ENCODE peak calls at places on chromosomes 4 and X, in four cellular contexts. One of them, this sample, is unnamed.

GRCh38 chr4:52037730-52038108 is 380 bp downstream of the SGCB start:
- DNase-seq in adrenal gland: peak; percentile 33
- DNase-seq in neural progenitor cell: peak; percentile 74
- DNase-seq in thoracic aorta: no peak
- DNase-seq in this sample: no peak

GRCh38 chr4:40003986-40004385 is 26.3 kb upstream of the PDS5A start:
- DNase-seq in adrenal gland: no peak
- DNase-seq in neural progenitor cell: no peak
- DNase-seq in thoracic aorta: no peak
- DNase-seq in this sample: no peak

GRCh38 chr4:6109842-6110560 is 90.3 kb downstream of the JAKMIP1 start:
- DNase-seq in adrenal gland: no peak
- DNase-seq in neural progenitor cell: peak; percentile 60
- DNase-seq in thoracic aorta: no peak
- DNase-seq in this sample: no peak

GRCh38 chr4:28462766-28463165 is 1602.1 kb downstream of the STIM2 start:
- DNase-seq in thoracic aorta: no peak
- DNase-seq in adrenal gland: no peak
- DNase-seq in neural progenitor cell: peak; percentile 9
- DNase-seq in this sample: no peak

GRCh38 chrX:132181364-132181763 is 37.9 kb downstream of the RAP2C start:
- DNase-seq in neural progenitor cell: no peak
- DNase-seq in thoracic aorta: no peak
- DNase-seq in adrenal gland: peak; percentile 50
- DNase-seq in this sample: no peak

GRCh38 chrX:45860450-45860849 is 659.8 kb upstream of the DIPK2B start:
- DNase-seq in neural progenitor cell: no peak
- DNase-seq in thoracic aorta: no peak
- DNase-seq in adrenal gland: no peak
- DNase-seq in this sample: no peak

GRCh38 chr4:86156526-86156925 is 203.3 kb downstream of the MAPK10 start:
- DNase-seq in neural progenitor cell: no peak
- DNase-seq in adrenal gland: no peak
- DNase-seq in thoracic aorta: no peak
- DNase-seq in this sample: no peak

GRCh38 chr4:161273607-161274006 is 890.2 kb downstream of the FSTL5 start:
- DNase-seq in thoracic aorta: no peak
- DNase-seq in neural progenitor cell: no peak
- DNase-seq in adrenal gland: no peak
- DNase-seq in this sample: no peak

GRCh38 chrX:135421932-135422809 is at the start of gene SMIM10L2A:
- DNase-seq in adrenal gland: no peak
- DNase-seq in thoracic aorta: no peak
- DNase-seq in neural progenitor cell: no peak
- DNase-seq in this sample: peak; percentile 40

GRCh38 chrX:140274761-140275525 is 229.9 kb downstream of the SOX3 start:
- DNase-seq in neural progenitor cell: peak; percentile 59
- DNase-seq in adrenal gland: no peak
- DNase-seq in thoracic aorta: no peak
- DNase-seq in this sample: no peak

GRCh38 chrX:153735274-153735673 is 10.6 kb downstream of the ABCD1 start:
- DNase-seq in neural progenitor cell: no peak
- DNase-seq in adrenal gland: no peak
- DNase-seq in thoracic aorta: no peak
- DNase-seq in this sample: no peak

GRCh38 chr4:115918149-115918548 is 804.7 kb upstream of the NDST4 start:
- DNase-seq in neural progenitor cell: no peak
- DNase-seq in thoracic aorta: no peak
- DNase-seq in adrenal gland: no peak
- DNase-seq in this sample: no peak

GRCh38 chrX:13605611-13606010 is 36.2 kb downstream of the EGFL6 start:
- DNase-seq in thoracic aorta: no peak
- DNase-seq in adrenal gland: no peak
- DNase-seq in neural progenitor cell: no peak
- DNase-seq in this sample: no peak

GRCh38 chr4:51850294-51850693 is 7.3 kb downstream of the DCUN1D4 start:
- DNase-seq in thoracic aorta: no peak
- DNase-seq in neural progenitor cell: no peak
- DNase-seq in adrenal gland: no peak
- DNase-seq in this sample: no peak

GRCh38 chrX:41273638-41274037 is 60.3 kb upstream of the DDX3X start:
- DNase-seq in thoracic aorta: no peak
- DNase-seq in neural progenitor cell: no peak
- DNase-seq in adrenal gland: no peak
- DNase-seq in this sample: no peak

GRCh38 chrX:45849261-45849660 is 648.6 kb upstream of the DIPK2B start:
- DNase-seq in adrenal gland: no peak
- DNase-seq in thoracic aorta: no peak
- DNase-seq in neural progenitor cell: peak; percentile 32
- DNase-seq in this sample: no peak

DNA sequence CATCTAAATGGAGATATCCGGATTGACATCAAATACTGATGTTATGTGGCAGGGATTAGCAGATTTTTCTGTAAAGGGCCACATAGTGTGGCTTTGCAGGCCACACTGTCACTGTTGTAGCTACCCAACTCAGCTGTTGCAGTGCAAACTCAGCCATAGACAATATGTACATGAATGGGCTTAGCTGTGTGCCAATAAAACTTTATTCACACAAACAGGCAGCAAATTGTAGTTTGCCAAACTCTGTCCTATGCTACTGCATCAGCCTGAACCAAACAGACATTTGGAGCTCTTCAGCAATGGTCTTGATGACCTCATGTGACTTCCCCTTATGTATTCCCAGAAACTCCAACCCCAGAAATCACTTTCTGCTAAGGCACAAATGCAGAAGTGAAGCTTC is 18.4 kb upstream of the TRPC5OS start:
- DNase-seq in neural progenitor cell: no peak
- DNase-seq in adrenal gland: no peak
- DNase-seq in thoracic aorta: no peak
- DNase-seq in this sample: no peak
- TF ChIP-seq CTCF in neural progenitor cell: no peak
- TF ChIP-seq CTCF in adrenal gland: no peak
- TF ChIP-seq CTCF in thoracic aorta: no peak
- TF ChIP-seq CTCF in this sample: no peak

GRCh38 chr4:156547439-156547838 is 424.2 kb downstream of the PDGFC start:
- DNase-seq in thoracic aorta: no peak
- DNase-seq in adrenal gland: no peak
- DNase-seq in neural progenitor cell: no peak
- DNase-seq in this sample: no peak
- H3K36me3 ChIP-seq in thoracic aorta: no peaks in the 10 kb centered on the region
- H3K36me3 ChIP-seq in adrenal gland: no peaks in the 10 kb centered on the region
- H3K36me3 ChIP-seq in neural progenitor cell: no peaks in the 10 kb centered on the region
- H3K36me3 ChIP-seq in this sample: no peaks in the 10 kb centered on the region

GRCh38 chrX:9804444-9804843 is 18.2 kb downstream of the SHROOM2 start:
- DNase-seq in thoracic aorta: no peak
- DNase-seq in adrenal gland: no peak
- DNase-seq in neural progenitor cell: no peak
- DNase-seq in this sample: no peak
- H3K4me3 ChIP-seq in thoracic aorta: no peak overlapping the region
- H3K4me3 ChIP-seq in adrenal gland: no peak overlapping the region
- H3K4me3 ChIP-seq in neural progenitor cell: no peak overlapping the region
- H3K4me3 ChIP-seq in this sample: no peak overlapping the region

DNA sequence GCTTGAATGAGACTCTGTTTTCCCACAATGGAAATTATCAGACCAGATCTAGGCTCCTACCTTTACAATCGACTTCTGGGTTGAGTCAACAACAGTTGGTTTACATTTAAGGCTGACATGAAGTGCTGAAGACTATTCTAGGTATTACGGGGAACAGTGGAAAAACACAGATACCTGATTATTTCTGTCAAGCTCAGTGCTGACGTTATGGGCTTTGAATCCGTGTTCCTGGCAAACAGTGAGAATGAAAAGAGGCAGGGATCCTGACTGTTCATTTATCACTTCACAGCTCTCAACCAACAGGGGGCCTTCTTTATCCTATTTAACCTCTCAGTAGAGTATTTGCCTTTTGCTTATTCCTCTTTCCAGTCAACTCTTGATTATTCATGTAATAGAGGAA is 43.1 kb downstream of the TMEM164 start:
- DNase-seq in neural progenitor cell: peak; percentile 43
- DNase-seq in thoracic aorta: no peak
- DNase-seq in adrenal gland: no peak
- DNase-seq in this sample: no peak
- TF ChIP-seq CTCF in neural progenitor cell: peak; percentile 14
- TF ChIP-seq CTCF in thoracic aorta: no peak
- TF ChIP-seq CTCF in adrenal gland: no peak
- TF ChIP-seq CTCF in this sample: no peak

GRCh38 chr4:865572-865971 is 39.6 kb upstream of the CPLX1 start:
- DNase-seq in adrenal gland: no peak
- DNase-seq in neural progenitor cell: no peak
- DNase-seq in thoracic aorta: no peak
- DNase-seq in this sample: no peak
- H3K36me3 ChIP-seq in adrenal gland: no peaks in the 10 kb centered on the region
- H3K36me3 ChIP-seq in neural progenitor cell: no peaks in the 10 kb centered on the region
- H3K36me3 ChIP-seq in thoracic aorta: peaks cover 76% of the 10 kb centered on the region
- H3K36me3 ChIP-seq in this sample: peaks cover 85% of the 10 kb centered on the region

DNA sequence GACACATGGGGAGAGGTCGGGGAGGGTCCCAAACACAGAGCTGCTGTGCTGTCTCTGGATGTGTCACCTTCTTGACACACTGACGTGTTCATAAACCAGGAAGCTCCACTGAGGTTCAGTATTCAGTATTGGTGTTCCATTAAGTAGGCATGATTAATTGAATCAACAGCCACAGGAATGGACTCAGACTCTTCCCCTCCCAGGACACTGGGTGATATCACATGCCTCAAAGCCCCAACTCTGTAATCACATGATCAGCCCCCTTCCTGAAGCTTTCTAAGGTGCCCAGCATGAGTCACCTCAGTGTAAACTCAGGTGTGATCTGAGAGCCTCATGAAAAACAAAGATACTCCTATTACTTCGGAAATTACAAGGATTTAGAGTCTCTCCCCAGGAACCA is 21.1 kb upstream of the HNRNPD start:
- DNase-seq in neural progenitor cell: no peak
- DNase-seq in adrenal gland: no peak
- DNase-seq in thoracic aorta: no peak
- DNase-seq in this sample: no peak
- H3K4me3 ChIP-seq in neural progenitor cell: no peak overlapping the region
- H3K4me3 ChIP-seq in adrenal gland: no peak overlapping the region
- H3K4me3 ChIP-seq in thoracic aorta: no peak overlapping the region
- H3K4me3 ChIP-seq in this sample: no peak overlapping the region

GRCh38 chr4:33625762-33626161 is 2618.6 kb downstream of the ARAP2 start:
- DNase-seq in thoracic aorta: no peak
- DNase-seq in neural progenitor cell: peak; percentile 6
- DNase-seq in adrenal gland: no peak
- DNase-seq in this sample: no peak
- TF ChIP-seq CTCF in thoracic aorta: no peak
- TF ChIP-seq CTCF in neural progenitor cell: peak; percentile 23
- TF ChIP-seq CTCF in adrenal gland: no peak
- TF ChIP-seq CTCF in this sample: no peak

GRCh38 chr4:1325681-1326635 is 21.1 kb upstream of the UVSSA start:
- DNase-seq in neural progenitor cell: no peak
- DNase-seq in adrenal gland: no peak
- DNase-seq in thoracic aorta: no peak
- DNase-seq in this sample: no peak
- H3K36me3 ChIP-seq in neural progenitor cell: no peaks in the 10 kb centered on the region
- H3K36me3 ChIP-seq in adrenal gland: no peaks in the 10 kb centered on the region
- H3K36me3 ChIP-seq in thoracic aorta: peaks cover 44% of the 10 kb centered on the region
- H3K36me3 ChIP-seq in this sample: peaks cover 54% of the 10 kb centered on the region

GRCh38 chr4:80201326-80202151 is 4.2 kb downstream of the PRDM8 start:
- DNase-seq in thoracic aorta: no peak
- DNase-seq in adrenal gland: no peak
- DNase-seq in neural progenitor cell: peak; percentile 68
- DNase-seq in this sample: no peak

GRCh38 chr4:80199947-80200346 is 2.6 kb downstream of the PRDM8 start:
- DNase-seq in neural progenitor cell: no peak
- DNase-seq in thoracic aorta: no peak
- DNase-seq in adrenal gland: no peak
- DNase-seq in this sample: no peak

GRCh38 chr4:80202190-80202711 is 4.9 kb downstream of the PRDM8 start:
- DNase-seq in thoracic aorta: no peak
- DNase-seq in neural progenitor cell: peak; percentile 88
- DNase-seq in adrenal gland: peak; percentile 75
- DNase-seq in this sample: peak; percentile 92

GRCh38 chr4:80204433-80204832 is 7.1 kb downstream of the PRDM8 start:
- DNase-seq in neural progenitor cell: peak; percentile 67
- DNase-seq in adrenal gland: no peak
- DNase-seq in thoracic aorta: no peak
- DNase-seq in this sample: no peak

GRCh38 chr4:80202784-80203553 is 5.7 kb downstream of the PRDM8 start:
- DNase-seq in adrenal gland: no peak
- DNase-seq in neural progenitor cell: peak; percentile 77
- DNase-seq in thoracic aorta: no peak
- DNase-seq in this sample: peak; percentile 68
- H3K4me3 ChIP-seq in adrenal gland: peak overlapping the region; percentile 58
- H3K4me3 ChIP-seq in neural progenitor cell: peak overlapping the region; percentile 46
- H3K4me3 ChIP-seq in thoracic aorta: peak overlapping the region; percentile 81
- H3K4me3 ChIP-seq in this sample: peak overlapping the region; percentile 60

GRCh38 chr4:64464581-64464980 is 55.3 kb upstream of the TECRL start:
- DNase-seq in adrenal gland: no peak
- DNase-seq in thoracic aorta: no peak
- DNase-seq in neural progenitor cell: no peak
- DNase-seq in this sample: no peak
- TF ChIP-seq CTCF in adrenal gland: no peak
- TF ChIP-seq CTCF in thoracic aorta: no peak
- TF ChIP-seq CTCF in neural progenitor cell: no peak
- TF ChIP-seq CTCF in this sample: no peak

This sample was measured in upper lobe of right lung.